ENCODE peak calls at places on chromosome 9, in nine cellular contexts. O is spleen; N is globus pallidus; D is GM03348; Y is NCI-H1105 treated with DMSO at 0.1 percent for 48 hours; W is NCI-H345; S is skeletal muscle cell; P is stimulated activated CD4-positive, alpha-beta T cell treated with anti-CD3 and anti-CD28 coated beads, Interleukin-1b, Interleukin-23, amount 100 ng/mL, for 24 hours; C is NCI-H82. L is an unnamed sample.

GRCh38 chr9:75089369-75089766 is 1.1 kb downstream of the OSTF1 start:
- DNase-seq in O (no peak), N (no peak), D (no peak), Y (peak; percentile 11), W (no peak), S (no peak), P (no peak), C (no peak), L (no peak)

GRCh38 chr9:17065062-17065461 is 69.8 kb upstream of the CNTLN start:
- DNase-seq in O (no peak), N (no peak), D (no peak), Y (no peak), W (peak; percentile 11), S (no peak), P (no peak), C (peak; percentile 82), L (no peak)

GRCh38 chr9:117938896-117939295 is 234.7 kb downstream of the TLR4 start:
- DNase-seq in O (no peak), N (no peak), D (no peak), Y (no peak), W (no peak), S (no peak), P (no peak), C (no peak), L (no peak)

GRCh38 chr9:93093449-93094293 is 2.3 kb upstream of the CARD19 start:
- DNase-seq in O (peak; percentile 84), N (peak; percentile 24), D (no peak), Y (no peak), W (no peak), S (no peak), P (no peak), C (no peak), L (no peak)

GRCh38 chr9:131420913-131421312 is 27.0 kb downstream of the PRRC2B start:
- DNase-seq in O (no peak), N (no peak), D (peak; percentile 42), Y (no peak), W (peak; percentile 59), S (no peak), P (no peak), C (no peak), L (no peak)

GRCh38 chr9:78369644-78370219 is 72.8 kb downstream of the PSAT1 start:
- DNase-seq in O (peak; percentile 83), N (peak; percentile 79), D (peak; percentile 71), Y (peak; percentile 21), W (peak; percentile 55), S (peak; percentile 32), P (peak; percentile 34), C (peak; percentile 67), L (peak; percentile 67)

GRCh38 chr9:37198034-37198718 is 77.8 kb downstream of the ZCCHC7 start:
- DNase-seq in O (no peak), N (no peak), D (no peak), Y (no peak), W (no peak), S (no peak), P (no peak), C (no peak), L (no peak)

GRCh38 chr9:110351009-110351467 is 13.4 kb upstream of the TXNDC8 start:
- DNase-seq in O (no peak), N (no peak), D (peak; percentile 78), Y (no peak), W (no peak), S (peak; percentile 58), P (no peak), C (no peak), L (no peak)

GRCh38 chr9:27407966-27408365 is 111.0 kb upstream of the EQTN start:
- DNase-seq in O (no peak), N (no peak), D (peak; percentile 62), Y (no peak), W (no peak), S (no peak), P (no peak), C (no peak), L (no peak)

GRCh38 chr9:113580041-113580953 is 116.8 kb downstream of the RGS3 start:
- DNase-seq in O (peak; percentile 97), N (peak; percentile 75), D (peak; percentile 30), Y (no peak), W (peak; percentile 56), S (no peak), P (peak; percentile 30), C (no peak), L (peak; percentile 72)

GRCh38 chr9:124618476-124618875 is 111.3 kb upstream of the NR5A1 start:
- DNase-seq in O (no peak), N (no peak), D (no peak), Y (no peak), W (no peak), S (no peak), P (no peak), C (no peak), L (no peak)

GRCh38 chr9:78365979-78366697 is 69.2 kb downstream of the PSAT1 start:
- DNase-seq in O (no peak), N (no peak), D (peak; percentile 52), Y (peak; percentile 15), W (no peak), S (no peak), P (no peak), C (peak; percentile 59), L (no peak)

GRCh38 chr9:126327016-126327749 is 554 bp downstream of the MVB12B start:
- DNase-seq in O (peak; percentile 87), N (no peak), D (peak; percentile 93), Y (peak; percentile 17), W (peak; percentile 17), S (no peak), P (no peak), C (peak; percentile 48), L (no peak)

GRCh38 chr9:88312517-88313103 is 75.6 kb upstream of the SPIN1 start:
- DNase-seq in O (no peak), N (no peak), D (no peak), Y (no peak), W (no peak), S (no peak), P (no peak), C (no peak), L (no peak)

GRCh38 chr9:83523684-83524083 is 14.5 kb downstream of the FRMD3 start:
- DNase-seq in O (no peak), N (no peak), D (no peak), Y (no peak), W (no peak), S (no peak), P (no peak), C (no peak), L (no peak)

GRCh38 chr9:129761901-129762359 is 9.1 kb upstream of the PTGES start:
- DNase-seq in O (no peak), N (no peak), D (peak; percentile 80), Y (no peak), W (no peak), S (no peak), P (no peak), C (no peak), L (no peak)

GRCh38 chr9:137514691-137515337 is 35.4 kb downstream of the PNPLA7 start:
- DNase-seq in O (no peak), N (no peak), D (no peak), Y (no peak), W (no peak), S (no peak), P (no peak), C (no peak), L (no peak)

GRCh38 chr9:69380811-69381210 is 55.8 kb downstream of the ENTREP1 start:
- DNase-seq in O (no peak), N (no peak), D (peak; percentile 18), Y (no peak), W (no peak), S (no peak), P (no peak), C (no peak), L (no peak)

GRCh38 chr9:93035821-93036351 is 22.6 kb upstream of the SUSD3 start:
- DNase-seq in O (no peak), N (no peak), D (no peak), Y (no peak), W (no peak), S (no peak), P (no peak), C (peak; percentile 4), L (no peak)

GRCh38 chr9:100466828-100467220 is 6.1 kb upstream of the TMEFF1 start:
- DNase-seq in O (no peak), N (no peak), D (no peak), Y (no peak), W (no peak), S (no peak), P (no peak), C (no peak), L (no peak)

GRCh38 chr9:22457448-22457847 is 10.8 kb downstream of the DMRTA1 start:
- DNase-seq in O (no peak), N (no peak), D (no peak), Y (peak; percentile 47), W (peak; percentile 67), S (no peak), P (no peak), C (peak; percentile 7), L (no peak)

GRCh38 chr9:111301195-111301594 is 28.8 kb downstream of the OR2K2 start:
- DNase-seq in O (no peak), N (no peak), D (peak; percentile 44), Y (no peak), W (no peak), S (peak; percentile 52), P (no peak), C (no peak), L (no peak)

GRCh38 chr9:33976414-33976813 is 72.3 kb downstream of the UBAP2 start:
- DNase-seq in O (no peak), N (no peak), D (no peak), Y (no peak), W (no peak), S (no peak), P (no peak), C (no peak), L (no peak)

GRCh38 chr9:83422512-83422911 is 115.7 kb downstream of the FRMD3 start:
- DNase-seq in O (no peak), N (no peak), D (peak; percentile 49), Y (no peak), W (no peak), S (peak; percentile 54), P (no peak), C (no peak), L (peak; percentile 26)

GRCh38 chr9:136662326-136662655 is 425 bp upstream of the EGFL7 start:
- DNase-seq in O (no peak), N (no peak), D (no peak), Y (no peak), W (no peak), S (no peak), P (no peak), C (no peak), L (no peak)

GRCh38 chr9:69342769-69343168 is 17.8 kb downstream of the ENTREP1 start:
- DNase-seq in O (no peak), N (no peak), D (no peak), Y (no peak), W (no peak), S (no peak), P (no peak), C (no peak), L (no peak)

GRCh38 chr9:6827370-6827949 is 69.7 kb downstream of the KDM4C start:
- DNase-seq in O (no peak), N (peak; percentile 46), D (peak; percentile 57), Y (peak; percentile 68), W (peak; percentile 54), S (no peak), P (peak; percentile 7), C (peak; percentile 68), L (no peak)

GRCh38 chr9:86550411-86550810 is 196.2 kb upstream of the TUT7 start:
- DNase-seq in O (no peak), N (no peak), D (peak; percentile 49), Y (no peak), W (no peak), S (peak; percentile 52), P (no peak), C (no peak), L (no peak)

GRCh38 chr9:130651221-130651620 is 13.2 kb upstream of the PRDM12 start:
- DNase-seq in O (no peak), N (no peak), D (no peak), Y (no peak), W (no peak), S (no peak), P (no peak), C (no peak), L (no peak)

GRCh38 chr9:131522257-131523085 is 8.6 kb downstream of the UCK1 start:
- DNase-seq in O (no peak), N (no peak), D (no peak), Y (no peak), W (no peak), S (no peak), P (no peak), C (no peak), L (no peak)

GRCh38 chr9:35318741-35319140 is 156.9 kb downstream of the UNC13B start:
- DNase-seq in O (no peak), N (no peak), D (no peak), Y (no peak), W (no peak), S (no peak), P (no peak), C (no peak), L (no peak)